ENCODE peak calls at places on chromosomes 6 and 20, in nine cellular contexts. L is PC-3, Y is choroid plexus epithelial cell, E is uterus, O is esophagus squamous epithelium, V is GM06990, C is kidney epithelial cell, T is GM12865, M is GM23338. X is an unnamed sample.

GRCh38 chr6:56595490-56596122 is 47.1 kb downstream of the DST start:
- DNase-seq in L (peak; percentile 37), Y (peak; percentile 58), E (peak; percentile 51), O (no peak), V (peak; percentile 49), C (peak; percentile 45), T (peak; percentile 84), M (peak; percentile 79), X (peak; percentile 42)

GRCh38 chr6:48068326-48069191 is 42.4 kb downstream of the PTCHD4 start:
- DNase-seq in L (no peak), Y (no peak), E (no peak), O (no peak), V (peak; percentile 8), C (no peak), T (no peak), M (peak; percentile 67), X (no peak)

GRCh38 chr6:167474171-167474570 is 149.3 kb downstream of the TTLL2 start:
- DNase-seq in L (no peak), Y (no peak), E (no peak), O (no peak), V (no peak), C (no peak), T (no peak), M (no peak), X (no peak)

GRCh38 chr6:73854998-73855718 is 159.2 kb downstream of the CD109 start:
- DNase-seq in L (peak; percentile 76), Y (peak; percentile 84), E (peak; percentile 44), O (no peak), V (no peak), C (no peak), T (peak; percentile 72), M (peak; percentile 83), X (peak; percentile 87)

GRCh38 chr20:46348231-46348803 is 40.0 kb upstream of the CDH22 start:
- DNase-seq in L (no peak), Y (peak; percentile 75), E (no peak), O (no peak), V (no peak), C (no peak), T (no peak), M (peak; percentile 79), X (peak; percentile 19)

GRCh38 chr6:89028774-89029173 is 51.8 kb upstream of the PNRC1 start:
- DNase-seq in L (no peak), Y (no peak), E (no peak), O (no peak), V (no peak), C (no peak), T (no peak), M (no peak), X (no peak)

GRCh38 chr20:32538526-32538918 is 46.6 kb downstream of the NOL4L start:
- DNase-seq in L (no peak), Y (peak; percentile 48), E (no peak), O (no peak), V (no peak), C (no peak), T (no peak), M (peak; percentile 70), X (no peak)

GRCh38 chr20:25277051-25277801 is 29.3 kb downstream of the PYGB start:
- DNase-seq in L (no peak), Y (no peak), E (peak; percentile 11), O (no peak), V (no peak), C (no peak), T (no peak), M (no peak), X (no peak)

GRCh38 chr6:70375166-70375565 is 38.1 kb upstream of the FAM135A start:
- DNase-seq in L (peak; percentile 71), Y (peak; percentile 67), E (no peak), O (no peak), V (no peak), C (peak; percentile 37), T (no peak), M (no peak), X (peak; percentile 81)

GRCh38 chr6:70379473-70380013 is 33.8 kb upstream of the FAM135A start:
- DNase-seq in L (no peak), Y (no peak), E (no peak), O (no peak), V (no peak), C (no peak), T (no peak), M (no peak), X (no peak)

GRCh38 chr6:70376628-70377027 is 36.7 kb upstream of the FAM135A start:
- DNase-seq in L (no peak), Y (no peak), E (no peak), O (no peak), V (no peak), C (no peak), T (no peak), M (no peak), X (no peak)

GRCh38 chr6:70377372-70377771 is 35.9 kb upstream of the FAM135A start:
- DNase-seq in L (no peak), Y (no peak), E (no peak), O (no peak), V (no peak), C (no peak), T (no peak), M (no peak), X (no peak)

DNA sequence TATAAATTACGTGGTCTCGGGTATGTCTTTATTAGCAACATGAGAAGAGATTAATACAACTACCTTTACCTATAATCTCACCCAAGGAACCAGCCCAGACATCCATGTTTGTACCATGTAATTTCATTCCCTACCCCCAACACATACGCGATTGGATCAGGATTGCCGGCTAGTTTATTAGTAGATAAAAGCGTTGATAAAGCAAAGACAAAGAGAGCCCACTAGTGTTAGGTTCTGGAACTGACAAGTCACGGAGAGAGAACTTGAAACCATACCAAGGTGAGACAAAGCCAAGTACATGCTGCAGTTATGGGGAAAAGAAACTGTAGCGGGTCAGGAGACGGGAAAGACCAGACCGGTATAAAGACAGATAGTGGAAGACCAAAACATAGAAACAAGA is 37.4 kb upstream of the FAM135A start:
- DNase-seq in L (no peak), Y (peak; percentile 8), E (no peak), O (no peak), V (no peak), C (no peak), T (peak; percentile 9), M (peak; percentile 74), X (no peak)
- TF ChIP-seq CTCF in L (peak; percentile 40), Y (peak; percentile 46), E (no peak), O (no peak), V (peak; percentile 52), C (peak; percentile 23), T (peak; percentile 39), M (peak; percentile 68), X (peak; percentile 34)

GRCh38 chr6:31946370-31946885 is 533 bp downstream of the CFB start:
- DNase-seq in L (no peak), Y (no peak), E (no peak), O (no peak), V (no peak), C (no peak), T (no peak), M (no peak), X (no peak)

GRCh38 chr6:31947070-31947675 is 1.3 kb downstream of the CFB start:
- DNase-seq in L (no peak), Y (no peak), E (no peak), O (no peak), V (no peak), C (no peak), T (no peak), M (no peak), X (no peak)

GRCh38 chr6:31943742-31944141 is 2.2 kb upstream of the CFB start:
- DNase-seq in L (no peak), Y (no peak), E (no peak), O (no peak), V (no peak), C (no peak), T (no peak), M (no peak), X (no peak)

GRCh38 chr6:31945154-31945506 is 765 bp upstream of the CFB start:
- DNase-seq in L (no peak), Y (no peak), E (no peak), O (no peak), V (no peak), C (no peak), T (no peak), M (no peak), X (no peak)

DNA sequence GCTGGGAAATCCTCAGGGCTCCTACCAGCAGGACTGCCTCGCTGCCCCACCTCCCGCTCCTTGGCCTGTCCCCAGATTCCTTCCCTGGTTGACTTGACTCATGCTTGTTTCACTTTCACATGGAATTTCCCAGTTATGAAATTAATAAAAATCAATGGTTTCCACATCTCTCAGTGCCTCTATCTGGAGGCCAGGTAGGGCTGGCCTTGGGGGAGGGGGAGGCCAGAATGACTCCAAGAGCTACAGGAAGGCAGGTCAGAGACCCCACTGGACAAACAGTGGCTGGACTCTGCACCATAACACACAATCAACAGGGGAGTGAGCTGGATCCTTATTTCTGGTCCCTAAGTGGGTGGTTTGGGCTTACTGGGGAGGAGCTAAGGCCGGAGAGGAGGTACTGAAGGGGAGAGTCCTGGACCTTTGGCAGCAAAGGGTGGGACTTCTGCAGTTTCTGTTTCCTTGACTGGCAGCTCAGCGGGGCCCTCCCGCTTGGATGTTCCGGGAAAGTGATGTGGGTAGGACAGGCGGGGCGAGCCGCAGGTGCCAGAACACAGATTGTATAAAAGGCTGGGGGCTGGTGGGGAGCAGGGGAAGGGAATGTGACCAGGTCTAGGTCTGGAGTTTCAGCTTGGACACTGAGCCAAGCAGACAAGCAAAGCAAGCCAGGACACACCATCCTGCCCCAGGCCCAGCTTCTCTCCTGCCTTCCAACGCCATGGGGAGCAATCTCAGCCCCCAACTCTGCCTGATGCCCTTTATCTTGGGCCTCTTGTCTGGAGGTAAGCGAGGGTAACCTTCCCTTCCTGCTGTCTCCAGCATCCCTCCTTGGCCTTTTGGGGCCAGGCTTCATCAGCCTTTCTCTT is at the start of gene CFB:
- DNase-seq in L (peak; percentile 79), Y (peak; percentile 90), E (peak; percentile 84), O (no peak), V (no peak), C (peak; percentile 29), T (no peak), M (peak; percentile 46), X (peak; percentile 91)
- H3K4me3 ChIP-seq in L (peak within 1 kb of the TSS; percentile 29), Y (peak within 1 kb of the TSS; percentile 22), E (peak within 1 kb of the TSS; percentile 6), O (peak within 1 kb of the TSS; percentile 8), V (no peak within 1 kb of the TSS), C (no peak within 1 kb of the TSS), T (no peak within 1 kb of the TSS), M (no peak within 1 kb of the TSS), X (peak within 1 kb of the TSS; percentile 8)

GRCh38 chr6:96157018-96157565 is 141.3 kb downstream of the FUT9 start:
- DNase-seq in L (no peak), Y (no peak), E (no peak), O (no peak), V (peak; percentile 18), C (no peak), T (peak; percentile 54), M (no peak), X (no peak)

GRCh38 chr6:96151707-96152106 is 135.9 kb downstream of the FUT9 start:
- DNase-seq in L (no peak), Y (no peak), E (no peak), O (no peak), V (no peak), C (no peak), T (no peak), M (no peak), X (no peak)

GRCh38 chr6:96152114-96152708 is 136.4 kb downstream of the FUT9 start:
- DNase-seq in L (no peak), Y (no peak), E (no peak), O (no peak), V (no peak), C (no peak), T (no peak), M (no peak), X (no peak)

GRCh38 chr6:96156425-96156824 is 140.7 kb downstream of the FUT9 start:
- DNase-seq in L (no peak), Y (no peak), E (no peak), O (no peak), V (no peak), C (no peak), T (peak; percentile 7), M (no peak), X (no peak)

DNA sequence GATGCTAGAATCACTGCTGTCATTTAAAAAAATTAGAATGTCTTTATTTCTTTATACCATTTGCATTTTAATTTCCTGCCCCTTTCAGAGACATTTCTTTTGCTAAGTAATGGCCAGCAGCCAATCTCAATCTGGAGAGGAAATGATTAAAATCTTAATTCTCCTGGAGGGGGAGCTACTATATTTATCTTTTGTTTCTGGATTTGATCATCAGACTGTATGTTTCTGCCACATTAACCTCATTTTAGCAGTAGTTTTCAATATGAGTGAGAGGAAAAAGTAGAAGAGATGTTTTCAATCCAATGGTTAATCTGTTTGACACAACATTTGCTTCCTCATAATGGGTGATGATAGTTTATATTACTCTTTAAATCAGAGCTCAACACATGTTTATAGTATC is 138.0 kb downstream of the FUT9 start:
- DNase-seq in L (peak; percentile 29), Y (no peak), E (no peak), O (no peak), V (no peak), C (no peak), T (no peak), M (no peak), X (no peak)
- TF ChIP-seq CTCF in L (peak; percentile 35), Y (no peak), E (no peak), O (no peak), V (no peak), C (no peak), T (no peak), M (no peak), X (no peak)

DNA sequence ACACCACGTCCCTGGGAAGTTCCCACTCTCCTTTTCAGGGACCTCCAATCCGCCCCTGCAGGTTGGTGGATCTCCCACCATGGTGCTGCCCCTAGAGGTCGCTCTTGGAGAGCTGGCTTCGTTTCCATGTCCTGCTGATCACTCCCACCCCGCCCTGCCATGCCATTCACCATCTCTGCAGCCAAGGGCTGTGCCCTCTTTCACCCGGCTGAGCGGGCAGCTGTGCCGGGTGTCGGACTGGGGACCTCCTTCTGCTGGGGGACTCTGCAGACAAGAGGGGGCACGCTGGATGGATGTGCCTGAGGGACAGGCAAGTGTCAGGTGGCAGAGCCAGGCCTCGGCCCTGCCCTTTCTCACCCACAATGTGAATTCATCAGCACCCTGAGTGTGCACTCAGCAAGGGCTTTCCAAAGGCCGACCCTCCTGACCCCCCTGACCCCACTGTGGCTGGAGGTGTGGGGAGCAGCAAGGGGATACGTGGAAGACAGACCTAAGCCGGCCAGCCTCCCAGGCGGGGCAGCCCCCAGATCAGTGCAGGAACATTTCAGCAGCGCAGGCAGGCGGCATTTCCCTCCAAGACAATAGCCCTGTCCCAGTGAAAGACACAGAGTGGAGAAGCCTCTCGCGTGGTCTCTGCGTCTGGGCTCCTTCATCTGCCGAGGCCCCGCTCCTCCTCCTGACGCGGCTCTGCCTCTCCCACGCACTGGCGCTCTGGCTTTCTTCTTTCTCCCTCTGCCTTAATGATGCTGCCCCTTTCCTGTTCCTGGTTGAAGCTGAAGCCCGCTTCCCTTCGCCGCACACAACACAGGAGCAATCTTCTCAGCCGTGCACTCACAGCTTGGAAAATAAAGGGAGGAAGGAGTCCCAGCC is 347.2 kb downstream of the CDH4 start:
- DNase-seq in L (no peak), Y (no peak), E (no peak), O (no peak), V (no peak), C (no peak), T (no peak), M (peak; percentile 64), X (no peak)
- H3K4me3 ChIP-seq in L (no peak overlapping the region), Y (no peak overlapping the region), E (no peak overlapping the region), O (no peak overlapping the region), V (no peak overlapping the region), C (no peak overlapping the region), T (no peak overlapping the region), M (no peak overlapping the region), X (no peak overlapping the region)